ENCODE peak calls at places on chromosomes 16 and 17, in four cellular contexts. C is AG04450, J is stomach, X is RWPE2. V is an unnamed sample. For H3K27me3, the result is how much of the 10 kb centered on the place peaks cover.

GRCh38 chr16:63385714-63386113 is 1349.5 kb upstream of the CDH8 start:
- DNase-seq in C (no peak), J (no peak), X (no peak), V (no peak)

GRCh38 chr16:720507-720989 is 398 bp upstream of the ANTKMT start:
- DNase-seq in J (no peak), X (no peak), C (no peak), V (no peak)

GRCh38 chr17:14372905-14373559 is 72.2 kb downstream of the HS3ST3B1 start:
- DNase-seq in X (no peak), C (no peak), J (no peak), V (no peak)

GRCh38 chr17:29710891-29711418 is 88.2 kb upstream of the CORO6 start:
- DNase-seq in C (no peak), J (no peak), X (peak), V (peak)

GRCh38 chr17:78956254-78956653 is 23.5 kb downstream of the LGALS3BP start:
- DNase-seq in X (no peak), C (no peak), J (no peak), V (no peak)

GRCh38 chr17:7133424-7133823 is 18.8 kb upstream of the ASGR2 start:
- DNase-seq in J (no peak), X (no peak), C (no peak), V (no peak)

GRCh38 chr16:4700997-4701743 is 7.8 kb downstream of the NUDT16L1 start:
- DNase-seq in X (no peak), C (no peak), J (peak), V (no peak)

GRCh38 chr16:17161034-17161433 is 309.7 kb downstream of the XYLT1 start:
- DNase-seq in X (no peak), J (no peak), C (no peak), V (no peak)

GRCh38 chr17:30550512-30551273 is 73.5 kb downstream of the GOSR1 start:
- DNase-seq in C (no peak), X (peak), J (peak), V (no peak)

GRCh38 chr17:70521821-70522256 is 352.5 kb downstream of the KCNJ2 start:
- DNase-seq in J (peak), C (no peak), X (no peak), V (no peak)

GRCh38 chr16:57798953-57799618 is 3.2 kb downstream of the KIFC3 start:
- DNase-seq in X (no peak), J (peak), C (no peak), V (no peak)

GRCh38 chr16:2364638-2365210 is 24.2 kb upstream of the ABCA3 start:
- DNase-seq in J (no peak), X (no peak), C (no peak), V (no peak)

GRCh38 chr17:27333410-27333980 is 39.6 kb downstream of the WSB1 start:
- DNase-seq in X (no peak), C (no peak), J (no peak), V (no peak)

GRCh38 chr16:88295526-88296436 is 87.0 kb upstream of the ZNF469 start:
- DNase-seq in J (no peak), X (peak), C (no peak), V (no peak)

GRCh38 chr17:12985431-12986285 is 32.2 kb downstream of the ELAC2 start:
- DNase-seq in J (no peak), X (no peak), C (no peak), V (no peak)

GRCh38 chr17:33968350-33969044 is 286.6 kb upstream of the CCL2 start:
- DNase-seq in X (no peak), J (no peak), C (no peak), V (no peak)

GRCh38 chr16:14452066-14452465 is 178.0 kb downstream of the PARN start:
- DNase-seq in X (no peak), C (no peak), J (no peak), V (no peak)

GRCh38 chr17:38453951-38454421 is 25.7 kb downstream of the ARHGAP23 start:
- DNase-seq in J (no peak), X (peak), C (no peak), V (no peak)

GRCh38 chr16:30896203-30896889 is at the start of gene CTF1:
- DNase-seq in J (peak), X (peak), C (peak), V (peak)

GRCh38 chr16:1208239-1208830 is 16.7 kb downstream of the TPSG1 start:
- DNase-seq in J (no peak), C (no peak), X (no peak), V (no peak)

GRCh38 chr16:85610446-85611204 is 2.5 kb upstream of the GSE1 start:
- DNase-seq in J (peak), C (peak), X (peak), V (peak)
- H3K4me3 ChIP-seq in J (peak), C (no peak), X (peak), V (peak)

GRCh38 chr17:17497065-17497844 is 1.1 kb upstream of the RASD1 start:
- DNase-seq in C (no peak), J (no peak), X (peak), V (no peak)

GRCh38 chr17:17498606-17499301 is 2.6 kb upstream of the RASD1 start:
- DNase-seq in X (peak), C (no peak), J (no peak), V (no peak)

GRCh38 chr17:17500999-17501605 is 4.9 kb upstream of the RASD1 start:
- DNase-seq in C (no peak), X (peak), J (no peak), V (no peak)

GRCh38 chr17:17497845-17498520 is 1.8 kb upstream of the RASD1 start:
- DNase-seq in X (no peak), C (no peak), J (no peak), V (no peak)

GRCh38 chr17:17499402-17500145 is 3.4 kb upstream of the RASD1 start:
- DNase-seq in J (no peak), X (peak), C (no peak), V (no peak)
- H3K27me3 ChIP-seq in J (under half), X (under half), C (under half), V (under half)

GRCh38 chr17:1718362-1719165 is 5.9 kb upstream of the WDR81 start:
- DNase-seq in X (no peak), J (no peak), C (no peak), V (no peak)

GRCh38 chr17:1724869-1725641 is 551 bp downstream of the WDR81 start:
- DNase-seq in C (no peak), J (no peak), X (peak), V (no peak)

GRCh38 chr17:1716912-1717695 is 6.9 kb upstream of the TLCD2 start:
- DNase-seq in X (peak), C (peak), J (peak), V (peak)

GRCh38 chr17:1724351-1724868 is at the start of gene WDR81:
- DNase-seq in C (no peak), J (peak), X (peak), V (no peak)

DNA sequence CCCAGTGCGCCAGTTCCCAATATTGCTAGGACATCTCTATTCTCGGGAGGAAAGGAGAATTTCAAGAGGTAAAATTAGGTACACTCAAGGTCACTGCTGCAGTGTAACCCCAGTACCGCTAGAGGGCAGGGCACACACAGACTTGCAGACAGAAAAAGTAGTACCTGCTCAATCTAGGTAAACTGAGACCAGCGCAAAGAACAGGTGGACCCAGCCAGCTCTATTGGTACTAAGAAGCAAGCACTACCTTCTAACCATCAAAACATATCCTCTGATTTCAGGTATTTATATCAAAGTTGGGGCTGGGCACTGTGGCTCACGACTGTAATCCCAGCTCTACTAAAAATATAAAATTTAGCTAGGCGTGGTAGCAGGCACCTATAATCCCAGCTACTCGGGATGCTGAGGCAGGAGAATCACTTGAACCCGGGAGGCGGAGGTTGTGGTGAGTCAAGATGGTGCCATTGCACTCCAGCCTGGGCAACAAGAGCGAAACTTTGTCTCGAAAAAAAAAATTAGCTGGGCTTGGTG is 3.6 kb upstream of the WDR81 start:
- DNase-seq in J (peak), C (no peak), X (peak), V (no peak)
- H3K4me3 ChIP-seq in J (no peak), C (no peak), X (no peak), V (no peak)

GRCh38 chr17:65674246-65675045 is 113.0 kb upstream of the AXIN2 start:
- DNase-seq in C (no peak), J (no peak), X (no peak), V (no peak)
- H3K27me3 ChIP-seq in C (under half), J (under half), X (under half), V (under half)

DNA sequence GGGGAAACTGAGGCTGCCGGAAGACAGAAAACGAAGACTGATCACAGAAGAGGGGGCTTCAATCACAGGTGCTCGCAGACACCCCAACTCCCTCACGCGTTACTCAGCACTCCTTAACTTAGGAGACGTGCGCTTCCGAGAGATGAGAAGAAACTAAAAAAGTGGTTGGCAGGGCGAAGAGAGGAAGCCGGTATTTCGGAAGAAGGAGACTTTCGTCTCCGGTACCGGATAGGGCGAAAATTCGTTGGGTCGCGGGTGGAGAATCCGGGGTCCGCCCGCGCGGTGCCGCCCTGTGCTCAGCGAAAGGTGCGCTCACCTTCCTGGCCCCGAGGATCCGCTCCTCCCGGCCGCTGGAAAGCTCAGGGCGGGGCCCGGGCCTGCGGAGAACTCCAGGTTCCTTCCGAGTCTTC is 917 bp upstream of the TBX2 start:
- DNase-seq in J (no peak), X (no peak), C (no peak), V (no peak)
- H3K4me3 ChIP-seq in J (peak), X (peak), C (peak), V (peak)

V was measured in BJ.